ENCODE peak calls at places on chromosome 22, in seven cellular contexts. W, G, Q, A, D, V and J are unnamed samples.

GRCh38 chr22:35465109-35465701 is 65.3 kb downstream of the MCM5 start:
- DNase-seq in W (no peak), G (no peak), Q (no peak), A (no peak), D (no peak), V (no peak), J (no peak)

GRCh38 chr22:45966892-45967365 is 10.0 kb downstream of the WNT7B start:
- DNase-seq in W (no peak), G (no peak), Q (no peak), A (no peak), D (no peak), V (no peak), J (no peak)

GRCh38 chr22:37212174-37212906 is at the start of gene SSTR3:
- DNase-seq in W (no peak), G (peak), Q (no peak), A (peak), D (peak), V (no peak), J (peak)

GRCh38 chr22:19149047-19149883 is 827 bp downstream of the GSC2 start:
- DNase-seq in W (no peak), G (no peak), Q (no peak), A (peak), D (no peak), V (no peak), J (peak)

GRCh38 chr22:30245181-30245984 is 1.2 kb downstream of the LIF start:
- DNase-seq in W (no peak), G (no peak), Q (no peak), A (no peak), D (no peak), V (no peak), J (no peak)

GRCh38 chr22:27776410-27776958 is 25.1 kb downstream of the MN1 start:
- DNase-seq in W (no peak), G (no peak), Q (no peak), A (no peak), D (no peak), V (no peak), J (no peak)

GRCh38 chr22:24486501-24486921 is 8.6 kb upstream of the UPB1 start:
- DNase-seq in W (no peak), G (peak), Q (peak), A (no peak), D (no peak), V (no peak), J (no peak)

GRCh38 chr22:48605856-48606255 is 1221.8 kb downstream of the BRD1 start:
- DNase-seq in W (no peak), G (no peak), Q (no peak), A (no peak), D (no peak), V (no peak), J (no peak)

GRCh38 chr22:37080838-37081237 is 28.7 kb downstream of the TMPRSS6 start:
- DNase-seq in W (no peak), G (no peak), Q (no peak), A (no peak), D (no peak), V (no peak), J (no peak)

GRCh38 chr22:19832476-19833108 is 22.1 kb downstream of the GNB1L start:
- DNase-seq in W (no peak), G (no peak), Q (no peak), A (no peak), D (no peak), V (no peak), J (no peak)

GRCh38 chr22:19874307-19875060 is 19.8 kb upstream of the GNB1L start:
- DNase-seq in W (no peak), G (no peak), Q (no peak), A (peak), D (peak), V (no peak), J (peak)